ENCODE peak calls at places on chromosomes 5 and 9, in eight cellular contexts. One of them, this sample, is unnamed.
A peak's percentile ranks its signal among the peaks of the same experiment; 100 is the strongest.

GRCh38 chr9:92482336-92482735 is at the start of gene ASPN:
- DNase-seq in fibroblast of pulmonary artery: peak; percentile 79
- DNase-seq in astrocyte of the spinal cord: peak; percentile 58
- DNase-seq in brain microvascular endothelial cell: no peak
- DNase-seq in AG04450: no peak
- DNase-seq in psoas muscle: no peak
- DNase-seq in IMR-90: peak; percentile 71
- DNase-seq in GM13976: no peak
- DNase-seq in this sample: no peak

GRCh38 chr5:130104895-130105684 is 200.8 kb downstream of the CHSY3 start:
- DNase-seq in IMR-90: peak; percentile 1
- DNase-seq in astrocyte of the spinal cord: no peak
- DNase-seq in fibroblast of pulmonary artery: peak; percentile 30
- DNase-seq in brain microvascular endothelial cell: peak; percentile 16
- DNase-seq in psoas muscle: no peak
- DNase-seq in AG04450: no peak
- DNase-seq in GM13976: no peak
- DNase-seq in this sample: no peak

GRCh38 chr5:130337179-130337888 is 433.1 kb downstream of the CHSY3 start:
- DNase-seq in IMR-90: peak; percentile 15
- DNase-seq in brain microvascular endothelial cell: peak; percentile 75
- DNase-seq in GM13976: no peak
- DNase-seq in AG04450: peak; percentile 6
- DNase-seq in fibroblast of pulmonary artery: peak; percentile 89
- DNase-seq in psoas muscle: no peak
- DNase-seq in astrocyte of the spinal cord: peak; percentile 65
- DNase-seq in this sample: no peak

GRCh38 chr9:18632624-18633407 is 158.9 kb downstream of the ADAMTSL1 start:
- DNase-seq in GM13976: no peak
- DNase-seq in AG04450: peak; percentile 58
- DNase-seq in astrocyte of the spinal cord: peak; percentile 92
- DNase-seq in fibroblast of pulmonary artery: peak; percentile 92
- DNase-seq in brain microvascular endothelial cell: peak; percentile 90
- DNase-seq in IMR-90: peak; percentile 90
- DNase-seq in psoas muscle: no peak
- DNase-seq in this sample: no peak

GRCh38 chr9:80926611-80927010 is 762.7 kb downstream of the TLE1 start:
- DNase-seq in GM13976: no peak
- DNase-seq in IMR-90: no peak
- DNase-seq in brain microvascular endothelial cell: no peak
- DNase-seq in astrocyte of the spinal cord: no peak
- DNase-seq in fibroblast of pulmonary artery: no peak
- DNase-seq in AG04450: no peak
- DNase-seq in psoas muscle: no peak
- DNase-seq in this sample: no peak

GRCh38 chr5:17412760-17413671 is 85.0 kb upstream of the TAF11L2 start:
- DNase-seq in psoas muscle: no peak
- DNase-seq in GM13976: peak; percentile 42
- DNase-seq in IMR-90: no peak
- DNase-seq in brain microvascular endothelial cell: no peak
- DNase-seq in astrocyte of the spinal cord: no peak
- DNase-seq in fibroblast of pulmonary artery: no peak
- DNase-seq in AG04450: no peak
- DNase-seq in this sample: no peak

GRCh38 chr5:41808294-41808693 is 61.9 kb downstream of the OXCT1 start:
- DNase-seq in fibroblast of pulmonary artery: peak; percentile 22
- DNase-seq in brain microvascular endothelial cell: no peak
- DNase-seq in astrocyte of the spinal cord: no peak
- DNase-seq in AG04450: no peak
- DNase-seq in IMR-90: no peak
- DNase-seq in psoas muscle: no peak
- DNase-seq in GM13976: no peak
- DNase-seq in this sample: no peak

GRCh38 chr9:114237247-114237646 is 81.9 kb downstream of the COL27A1 start:
- DNase-seq in fibroblast of pulmonary artery: no peak
- DNase-seq in GM13976: no peak
- DNase-seq in IMR-90: no peak
- DNase-seq in psoas muscle: no peak
- DNase-seq in astrocyte of the spinal cord: no peak
- DNase-seq in AG04450: no peak
- DNase-seq in brain microvascular endothelial cell: no peak
- DNase-seq in this sample: no peak

GRCh38 chr5:41087461-41087860 is 16.3 kb upstream of the MROH2B start:
- DNase-seq in GM13976: no peak
- DNase-seq in astrocyte of the spinal cord: peak; percentile 52
- DNase-seq in fibroblast of pulmonary artery: peak; percentile 87
- DNase-seq in IMR-90: peak; percentile 96
- DNase-seq in brain microvascular endothelial cell: peak; percentile 65
- DNase-seq in AG04450: peak; percentile 60
- DNase-seq in psoas muscle: no peak
- DNase-seq in this sample: no peak

DNA sequence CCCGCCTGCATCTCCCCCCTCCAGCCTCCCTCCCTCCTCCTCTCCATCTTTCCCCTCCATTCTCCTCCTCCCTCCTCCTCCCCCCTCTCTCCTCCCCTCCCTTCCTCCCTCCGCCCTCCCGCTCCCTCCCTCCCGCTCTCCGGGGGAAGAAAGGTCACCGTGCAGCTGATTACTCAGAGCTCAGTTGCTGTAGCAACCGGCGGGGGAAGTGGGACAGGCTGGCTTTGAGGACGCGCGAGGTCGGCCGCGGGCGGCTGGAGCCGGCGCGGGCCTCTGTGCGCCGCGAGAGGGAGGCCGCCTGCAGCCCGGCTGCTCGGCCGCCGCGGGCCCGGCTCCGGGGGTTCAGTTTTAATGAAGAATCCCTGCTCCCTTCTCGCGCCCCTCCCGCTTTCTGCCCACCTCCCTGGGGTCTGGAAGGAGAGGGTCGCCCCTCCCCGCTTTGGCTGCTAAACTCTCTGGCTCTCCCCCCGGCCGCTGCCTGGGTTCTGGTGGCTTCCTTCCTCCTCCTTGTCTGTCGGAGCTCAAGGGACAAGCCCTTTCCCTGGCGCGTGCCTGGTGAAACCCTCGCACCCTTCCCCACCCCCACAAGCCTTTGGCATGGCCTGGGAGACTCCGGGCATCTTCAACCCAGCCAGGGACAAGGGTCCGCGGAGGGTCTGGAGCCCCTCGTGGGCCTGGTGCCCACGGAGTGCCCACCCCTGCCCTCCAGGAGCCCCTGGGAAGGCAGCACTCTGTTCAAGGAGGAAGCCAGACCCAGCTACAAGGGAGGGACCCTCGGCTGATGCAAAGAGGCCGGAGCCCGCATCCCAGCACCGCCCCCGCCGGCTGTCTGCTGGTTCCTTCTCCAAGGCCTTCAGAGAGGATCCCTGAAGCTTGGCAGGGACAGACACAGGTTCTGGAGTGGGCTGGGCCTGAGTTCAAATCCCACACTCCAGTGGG is 160.3 kb downstream of the C9orf50 start:
- DNase-seq in IMR-90: peak; percentile 98
- DNase-seq in astrocyte of the spinal cord: peak; percentile 99
- DNase-seq in GM13976: peak; percentile 98
- DNase-seq in brain microvascular endothelial cell: peak; percentile 97
- DNase-seq in fibroblast of pulmonary artery: peak; percentile 99
- DNase-seq in AG04450: peak; percentile 96
- DNase-seq in psoas muscle: peak; percentile 98
- DNase-seq in this sample: peak; percentile 96
- TF ChIP-seq CTCF in IMR-90: peak; percentile 39
- TF ChIP-seq CTCF in astrocyte of the spinal cord: no peak
- TF ChIP-seq CTCF in GM13976: peak; percentile 33
- TF ChIP-seq CTCF in brain microvascular endothelial cell: peak; percentile 30
- TF ChIP-seq CTCF in fibroblast of pulmonary artery: no peak
- TF ChIP-seq CTCF in AG04450: peak; percentile 27
- TF ChIP-seq CTCF in psoas muscle: peak; percentile 23
- TF ChIP-seq CTCF in this sample: no peak

DNA sequence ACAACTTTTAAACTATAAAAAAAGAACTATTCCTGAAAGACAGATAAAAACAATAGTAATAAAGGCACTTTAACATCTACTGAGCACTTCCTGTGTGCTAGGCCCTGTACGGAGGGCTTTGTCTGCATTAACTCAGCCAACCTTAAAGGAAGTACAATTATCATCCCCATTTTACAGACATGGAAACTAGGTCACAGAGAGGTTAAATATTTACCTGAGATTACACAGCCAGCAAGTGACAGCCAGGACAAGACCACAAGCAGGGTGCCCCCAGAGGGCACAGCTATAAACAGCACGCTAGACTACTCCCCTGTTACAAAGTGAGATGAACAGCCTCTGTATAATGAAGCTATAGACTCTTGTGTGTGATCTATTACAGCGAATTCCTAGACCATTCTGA is 25.5 kb downstream of the DDX31 start:
- DNase-seq in IMR-90: no peak
- DNase-seq in psoas muscle: no peak
- DNase-seq in brain microvascular endothelial cell: no peak
- DNase-seq in astrocyte of the spinal cord: no peak
- DNase-seq in GM13976: no peak
- DNase-seq in fibroblast of pulmonary artery: no peak
- DNase-seq in AG04450: no peak
- DNase-seq in this sample: peak; percentile 16
- TF ChIP-seq CTCF in IMR-90: no peak
- TF ChIP-seq CTCF in psoas muscle: no peak
- TF ChIP-seq CTCF in brain microvascular endothelial cell: peak; percentile 44
- TF ChIP-seq CTCF in astrocyte of the spinal cord: peak; percentile 30
- TF ChIP-seq CTCF in GM13976: no peak
- TF ChIP-seq CTCF in fibroblast of pulmonary artery: peak; percentile 18
- TF ChIP-seq CTCF in AG04450: peak; percentile 13
- TF ChIP-seq CTCF in this sample: peak; percentile 29

DNA sequence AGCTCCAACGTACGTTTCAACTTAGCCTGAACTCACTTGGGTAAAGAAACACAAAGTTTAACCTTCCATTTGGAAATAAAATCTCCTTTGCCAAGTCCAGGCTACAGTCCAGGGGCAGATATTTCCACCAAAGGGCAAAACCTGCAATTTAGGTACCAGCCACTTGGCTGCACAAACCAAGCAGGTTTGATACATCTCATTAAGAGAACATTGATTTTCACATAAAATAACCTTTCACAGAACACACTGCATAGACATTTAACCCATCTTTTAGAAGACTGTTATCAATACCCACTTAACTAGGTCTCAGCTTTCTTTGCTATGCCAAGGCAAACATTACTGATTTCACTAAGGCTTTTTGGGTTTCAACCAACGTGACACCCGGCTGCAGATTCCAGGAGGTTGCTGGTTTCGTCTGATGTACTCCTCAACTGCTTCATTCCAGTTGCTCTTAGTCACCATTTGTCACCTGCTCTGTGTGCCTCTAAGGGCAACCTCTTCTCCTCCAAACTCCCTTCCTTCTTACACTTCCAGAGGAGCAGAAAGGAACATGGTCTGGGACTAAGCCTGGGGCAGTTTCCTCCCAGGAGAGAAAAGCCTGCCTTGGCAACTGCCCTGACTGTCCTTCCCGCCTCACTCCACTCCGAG is 67.1 kb downstream of the EPB41L4B start:
- DNase-seq in IMR-90: peak; percentile 82
- DNase-seq in brain microvascular endothelial cell: peak; percentile 59
- DNase-seq in psoas muscle: no peak
- DNase-seq in GM13976: no peak
- DNase-seq in fibroblast of pulmonary artery: peak; percentile 48
- DNase-seq in astrocyte of the spinal cord: peak; percentile 77
- DNase-seq in AG04450: no peak
- DNase-seq in this sample: no peak
- TF ChIP-seq CTCF in IMR-90: peak; percentile 1
- TF ChIP-seq CTCF in brain microvascular endothelial cell: peak; percentile 18
- TF ChIP-seq CTCF in psoas muscle: no peak
- TF ChIP-seq CTCF in GM13976: no peak
- TF ChIP-seq CTCF in fibroblast of pulmonary artery: no peak
- TF ChIP-seq CTCF in astrocyte of the spinal cord: no peak
- TF ChIP-seq CTCF in AG04450: peak; percentile 12
- TF ChIP-seq CTCF in this sample: no peak

GRCh38 chr9:129026442-129027223 is 1.5 kb downstream of the SH3GLB2 start:
- DNase-seq in IMR-90: peak; percentile 24
- DNase-seq in brain microvascular endothelial cell: no peak
- DNase-seq in psoas muscle: peak; percentile 58
- DNase-seq in fibroblast of pulmonary artery: no peak
- DNase-seq in GM13976: no peak
- DNase-seq in astrocyte of the spinal cord: peak; percentile 27
- DNase-seq in AG04450: no peak
- DNase-seq in this sample: no peak

GRCh38 chr9:129023036-129023907 is 4.9 kb downstream of the SH3GLB2 start:
- DNase-seq in GM13976: no peak
- DNase-seq in AG04450: peak; percentile 60
- DNase-seq in IMR-90: peak; percentile 79
- DNase-seq in brain microvascular endothelial cell: peak; percentile 43
- DNase-seq in fibroblast of pulmonary artery: peak; percentile 62
- DNase-seq in astrocyte of the spinal cord: peak; percentile 84
- DNase-seq in psoas muscle: peak; percentile 95
- DNase-seq in this sample: no peak

GRCh38 chr9:129023908-129024233 is 4.3 kb downstream of the SH3GLB2 start:
- DNase-seq in GM13976: no peak
- DNase-seq in brain microvascular endothelial cell: no peak
- DNase-seq in astrocyte of the spinal cord: no peak
- DNase-seq in fibroblast of pulmonary artery: no peak
- DNase-seq in IMR-90: no peak
- DNase-seq in psoas muscle: no peak
- DNase-seq in AG04450: no peak
- DNase-seq in this sample: no peak

GRCh38 chr9:129021091-129021490 is 7.0 kb downstream of the SH3GLB2 start:
- DNase-seq in psoas muscle: no peak
- DNase-seq in AG04450: no peak
- DNase-seq in GM13976: peak; percentile 71
- DNase-seq in brain microvascular endothelial cell: no peak
- DNase-seq in fibroblast of pulmonary artery: no peak
- DNase-seq in astrocyte of the spinal cord: no peak
- DNase-seq in IMR-90: no peak
- DNase-seq in this sample: no peak

DNA sequence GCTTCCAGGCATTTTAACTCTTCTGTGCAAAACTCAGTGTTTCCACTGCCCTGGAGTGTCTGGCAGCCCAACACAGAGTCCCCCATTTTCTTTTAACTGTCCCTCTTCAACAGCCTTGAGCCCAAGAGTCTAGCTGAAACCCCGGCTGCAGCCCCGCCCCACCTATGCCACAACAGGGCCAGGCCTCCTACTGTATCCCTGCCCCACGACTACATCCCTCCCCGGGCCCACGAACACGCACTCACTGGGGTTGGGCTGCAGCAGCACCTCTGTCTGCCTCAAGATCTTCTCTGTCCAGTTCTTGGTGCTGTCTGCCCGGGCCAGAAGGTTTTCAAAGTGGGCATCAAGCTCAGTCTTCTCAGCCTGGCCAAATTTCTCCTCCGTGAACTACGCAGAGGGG is 6.1 kb downstream of the SH3GLB2 start:
- DNase-seq in psoas muscle: no peak
- DNase-seq in fibroblast of pulmonary artery: no peak
- DNase-seq in AG04450: no peak
- DNase-seq in astrocyte of the spinal cord: no peak
- DNase-seq in IMR-90: no peak
- DNase-seq in brain microvascular endothelial cell: no peak
- DNase-seq in GM13976: no peak
- DNase-seq in this sample: no peak
- TF ChIP-seq CTCF in psoas muscle: no peak
- TF ChIP-seq CTCF in fibroblast of pulmonary artery: no peak
- TF ChIP-seq CTCF in AG04450: no peak
- TF ChIP-seq CTCF in astrocyte of the spinal cord: no peak
- TF ChIP-seq CTCF in IMR-90: no peak
- TF ChIP-seq CTCF in brain microvascular endothelial cell: no peak
- TF ChIP-seq CTCF in GM13976: no peak
- TF ChIP-seq CTCF in this sample: no peak